ENCODE peak calls at places on chromosomes 11 and 22, in five cellular contexts. X is posterior cingulate gyrus, V is left ventricle myocardium superior, S is NCI-H2029, O is non-pigmented ciliary epithelial cell. N is an unnamed sample.

GRCh38 chr11:103659138-103659734 is 377.2 kb upstream of the DDI1 start:
- DNase-seq in S (no peak), X (no peak), O (no peak), V (no peak), N (peak; percentile 4)

GRCh38 chr11:9078113-9079041 is 13.0 kb downstream of the SCUBE2 start:
- DNase-seq in V (no peak), X (no peak), O (no peak), S (no peak), N (peak; percentile 69)

GRCh38 chr11:107457558-107458271 is at the start of gene CWF19L2:
- DNase-seq in S (peak; percentile 96), X (peak; percentile 80), O (peak; percentile 80), V (peak; percentile 92), N (peak; percentile 76)

GRCh38 chr11:128222245-128222959 is 365.0 kb downstream of the ETS1 start:
- DNase-seq in S (no peak), O (no peak), X (no peak), V (no peak), N (no peak)

GRCh38 chr11:117045956-117046355 is 52.3 kb downstream of the SIK3 start:
- DNase-seq in V (no peak), S (peak; percentile 86), X (no peak), O (no peak), N (no peak)

GRCh38 chr22:26385164-26385563 is 43.9 kb upstream of the ASPHD2 start:
- DNase-seq in O (no peak), S (no peak), X (no peak), V (no peak), N (no peak)

GRCh38 chr11:47527186-47527585 is 25.7 kb downstream of the CELF1 start:
- DNase-seq in S (no peak), V (no peak), O (no peak), X (no peak), N (no peak)

GRCh38 chr22:43658823-43659222 is 153.3 kb downstream of the EFCAB6 start:
- DNase-seq in X (no peak), S (no peak), O (peak; percentile 3), V (no peak), N (peak; percentile 50)

GRCh38 chr22:42780070-42780540 is 59.4 kb upstream of the A4GALT start:
- DNase-seq in X (no peak), S (peak; percentile 82), O (peak; percentile 94), V (no peak), N (peak; percentile 89)

GRCh38 chr11:40188848-40189247 is 1270.6 kb downstream of the LRRC4C start:
- DNase-seq in O (no peak), S (peak; percentile 53), V (no peak), X (no peak), N (no peak)

GRCh38 chr11:109697140-109697843 is 275.3 kb downstream of the C11orf87 start:
- DNase-seq in X (no peak), O (no peak), V (no peak), S (peak; percentile 49), N (peak; percentile 41)

GRCh38 chr11:117875397-117876048 is 935 bp downstream of the FXYD6 start:
- DNase-seq in S (peak; percentile 27), V (peak; percentile 54), O (no peak), X (peak; percentile 44), N (peak; percentile 72)

N was measured in H7.